ENCODE peak calls at places on chromosome 5, in eight cellular contexts. N is neuronal stem cell, W is H1, H is Karpas-422, Z is astrocyte, O is mesenchymal stem cell, V is PC-3, J is PC-9. I is an unnamed sample. For H3K9me3 and H3K4me1, the result is how much of the 10 kb centered on the place peaks cover.

GRCh38 chr5:44691811-44692210 is 116.9 kb upstream of the MRPS30 start:
- DNase-seq in N (no peak), W (no peak), H (no peak), Z (no peak), O (no peak), V (peak), J (no peak), I (no peak)

GRCh38 chr5:79418276-79418675 is 95.7 kb downstream of the HOMER1 start:
- DNase-seq in N (no peak), W (no peak), H (no peak), Z (peak), O (no peak), V (peak), J (no peak), I (no peak)

GRCh38 chr5:164370841-164371240 is 865.4 kb downstream of the MAT2B start:
- DNase-seq in N (no peak), W (no peak), H (no peak), Z (no peak), O (no peak), V (peak), J (no peak), I (no peak)

GRCh38 chr5:131382407-131383395 is 118.8 kb downstream of the CDC42SE2 start:
- DNase-seq in N (peak), W (no peak), H (peak), Z (no peak), O (peak), V (peak), J (peak), I (peak)

GRCh38 chr5:62296998-62297397 is 9.0 kb upstream of the KIF2A start:
- DNase-seq in N (no peak), W (no peak), H (no peak), Z (no peak), O (no peak), V (peak), J (no peak), I (no peak)

GRCh38 chr5:132253452-132254320 is 3.8 kb upstream of the PDLIM4 start:
- DNase-seq in N (no peak), W (no peak), H (no peak), Z (no peak), O (no peak), V (no peak), J (no peak), I (no peak)

GRCh38 chr5:6135977-6136376 is 242.4 kb downstream of the MED10 start:
- DNase-seq in N (no peak), W (no peak), H (no peak), Z (no peak), O (no peak), V (no peak), J (no peak), I (no peak)

GRCh38 chr5:171092194-171092593 is 216.9 kb upstream of the TLX3 start:
- DNase-seq in N (no peak), W (no peak), H (no peak), Z (peak), O (peak), V (peak), J (no peak), I (no peak)

GRCh38 chr5:38660194-38660668 is 103.8 kb upstream of the LIFR start:
- DNase-seq in N (peak), W (no peak), H (no peak), Z (no peak), O (no peak), V (peak), J (peak), I (peak)

GRCh38 chr5:153623117-153623516 is 132.6 kb downstream of the GRIA1 start:
- DNase-seq in N (no peak), W (no peak), H (no peak), Z (no peak), O (no peak), V (no peak), J (no peak), I (no peak)

GRCh38 chr5:69046375-69046957 is 47.3 kb upstream of the SLC30A5 start:
- DNase-seq in N (no peak), W (no peak), H (no peak), Z (no peak), O (peak), V (no peak), J (peak), I (no peak)

GRCh38 chr5:59506285-59506877 is 387.1 kb downstream of the PDE4D start:
- DNase-seq in N (no peak), W (no peak), H (peak), Z (no peak), O (peak), V (peak), J (no peak), I (peak)

GRCh38 chr5:90227688-90228087 is 181.9 kb downstream of the CETN3 start:
- DNase-seq in N (no peak), W (no peak), H (no peak), Z (no peak), O (no peak), V (no peak), J (no peak), I (no peak)

GRCh38 chr5:150312518-150312917 is 9.8 kb upstream of the ARSI start:
- DNase-seq in N (no peak), W (no peak), H (no peak), Z (no peak), O (no peak), V (no peak), J (no peak), I (no peak)

GRCh38 chr5:178441486-178442270 is 148.5 kb downstream of the COL23A1 start:
- DNase-seq in N (no peak), W (no peak), H (no peak), Z (no peak), O (no peak), V (no peak), J (no peak), I (no peak)

GRCh38 chr5:50995285-50995942 is 329.0 kb downstream of the PARP8 start:
- DNase-seq in N (no peak), W (no peak), H (no peak), Z (no peak), O (no peak), V (peak), J (no peak), I (no peak)

GRCh38 chr5:107449369-107449768 is 221.4 kb downstream of the EFNA5 start:
- DNase-seq in N (no peak), W (no peak), H (no peak), Z (no peak), O (no peak), V (no peak), J (no peak), I (no peak)

GRCh38 chr5:63923914-63924313 is 38.3 kb downstream of the HTR1A start:
- DNase-seq in N (no peak), W (no peak), H (no peak), Z (no peak), O (no peak), V (peak), J (no peak), I (no peak)

GRCh38 chr5:81256766-81257165 is 23.6 kb downstream of the CKMT2 start:
- DNase-seq in N (no peak), W (no peak), H (no peak), Z (no peak), O (no peak), V (no peak), J (no peak), I (no peak)

GRCh38 chr5:112248643-112249042 is 170.4 kb downstream of the EPB41L4A start:
- DNase-seq in N (no peak), W (no peak), H (no peak), Z (no peak), O (no peak), V (no peak), J (no peak), I (no peak)

GRCh38 chr5:169628891-169629290 is 8.2 kb upstream of the DOCK2 start:
- DNase-seq in N (no peak), W (no peak), H (peak), Z (peak), O (peak), V (no peak), J (no peak), I (no peak)

GRCh38 chr5:84032404-84032803 is 311.7 kb upstream of the HAPLN1 start:
- DNase-seq in N (no peak), W (no peak), H (no peak), Z (peak), O (peak), V (peak), J (no peak), I (no peak)

GRCh38 chr5:152608514-152608913 is 203.4 kb upstream of the NMUR2 start:
- DNase-seq in N (no peak), W (no peak), H (no peak), Z (no peak), O (no peak), V (no peak), J (no peak), I (no peak)

GRCh38 chr5:178642351-178642909 is 15.6 kb upstream of the CLK4 start:
- DNase-seq in N (no peak), W (no peak), H (no peak), Z (peak), O (peak), V (peak), J (peak), I (no peak)

GRCh38 chr5:167339205-167339604 is 952.2 kb upstream of the WWC1 start:
- DNase-seq in N (no peak), W (no peak), H (no peak), Z (no peak), O (peak), V (no peak), J (no peak), I (no peak)

GRCh38 chr5:80591352-80591751 is 21.3 kb upstream of the ANKRD34B start:
- DNase-seq in N (no peak), W (no peak), H (no peak), Z (peak), O (no peak), V (no peak), J (no peak), I (no peak)

GRCh38 chr5:139413963-139414362 is 10.1 kb upstream of the SPATA24 start:
- DNase-seq in N (no peak), W (no peak), H (no peak), Z (no peak), O (no peak), V (no peak), J (no peak), I (no peak)

DNA sequence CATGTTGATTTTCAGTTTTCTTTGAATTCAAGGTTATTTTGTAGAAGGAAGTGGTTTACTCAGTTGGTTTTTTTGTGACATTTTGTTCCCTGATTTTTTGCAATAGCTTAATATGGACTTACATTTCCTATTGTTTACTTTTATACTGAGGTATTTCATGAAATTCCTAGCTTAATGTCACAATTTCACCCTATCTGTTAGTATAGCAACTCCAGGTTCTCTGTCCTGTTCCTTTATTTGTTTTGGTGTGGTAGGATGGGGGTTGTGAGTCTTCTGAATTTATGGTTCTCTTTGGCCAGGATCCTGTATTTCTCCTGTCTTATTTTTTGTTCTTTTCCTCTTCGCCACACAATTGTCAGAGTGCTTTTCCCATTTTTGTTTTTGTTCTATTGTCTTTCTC is 523.4 kb upstream of the ARRDC3 start:
- DNase-seq in N (no peak), W (no peak), H (no peak), Z (no peak), O (no peak), V (peak), J (no peak), I (no peak)
- H3K9me3 ChIP-seq in N (under half), W (under half), H (under half), Z (under half), O (under half), V (under half), J (under half), I (under half)

GRCh38 chr5:56302027-56302426 is 68.9 kb upstream of the ANKRD55 start:
- DNase-seq in N (no peak), W (no peak), H (peak), Z (peak), O (peak), V (peak), J (no peak), I (no peak)

GRCh38 chr5:56301041-56301440 is 67.9 kb upstream of the ANKRD55 start:
- DNase-seq in N (no peak), W (no peak), H (peak), Z (no peak), O (peak), V (peak), J (no peak), I (no peak)

GRCh38 chr5:56298329-56298962 is 65.3 kb upstream of the ANKRD55 start:
- DNase-seq in N (no peak), W (no peak), H (no peak), Z (no peak), O (no peak), V (no peak), J (no peak), I (no peak)

GRCh38 chr5:56297851-56298250 is 64.7 kb upstream of the ANKRD55 start:
- DNase-seq in N (no peak), W (no peak), H (no peak), Z (no peak), O (no peak), V (no peak), J (no peak), I (no peak)

DNA sequence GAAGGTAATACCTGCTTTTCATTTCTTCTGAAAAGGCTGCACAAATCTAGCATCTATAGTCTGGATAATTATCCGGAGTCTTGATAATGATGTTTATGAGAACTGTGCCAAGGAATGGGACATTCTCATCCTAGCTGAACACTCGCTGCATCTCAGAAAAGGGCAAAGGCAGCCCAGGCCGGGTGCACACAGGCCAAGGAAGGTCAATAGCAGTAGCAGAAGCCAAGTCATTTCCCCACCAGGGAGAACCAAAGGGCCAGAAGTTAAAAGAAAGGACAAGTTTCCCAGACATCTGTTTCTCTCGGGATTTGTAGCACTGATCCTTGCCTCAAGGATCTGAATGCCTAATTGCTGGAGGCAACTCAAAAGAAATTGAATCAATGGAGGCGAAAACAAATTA is 66.1 kb upstream of the ANKRD55 start:
- DNase-seq in N (no peak), W (no peak), H (no peak), Z (no peak), O (no peak), V (no peak), J (no peak), I (no peak)
- H2AFZ ChIP-seq in N (no peak), W (no peak), H (no peak), Z (no peak), O (no peak), V (no peak), J (no peak), I (no peak)

DNA sequence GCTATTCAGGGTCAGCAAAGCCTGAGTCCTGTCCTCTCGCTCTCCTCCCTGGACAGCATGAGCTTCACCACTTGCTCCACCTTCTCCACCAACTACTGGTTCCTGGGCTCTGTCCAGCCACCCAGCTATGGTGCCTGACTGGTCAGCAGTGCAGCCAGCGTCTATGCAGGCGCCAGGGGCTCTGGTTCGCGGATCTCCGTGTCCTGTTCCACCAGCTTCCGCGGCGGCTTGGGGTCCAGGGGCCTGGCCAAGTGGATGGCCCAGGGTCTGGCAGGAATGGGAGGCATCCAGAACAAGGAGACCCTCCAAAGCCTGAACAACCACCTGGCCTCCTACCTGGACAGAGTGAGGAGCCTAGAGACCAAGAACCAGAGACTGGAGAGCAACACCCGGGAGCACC is 8.6 kb downstream of the NIPBL start:
- DNase-seq in N (no peak), W (no peak), H (no peak), Z (no peak), O (no peak), V (no peak), J (no peak), I (no peak)
- H3K4me1 ChIP-seq in N (under half), W (under half), H (under half), Z (under half), O (under half), V (under half), J (under half), I (under half)

DNA sequence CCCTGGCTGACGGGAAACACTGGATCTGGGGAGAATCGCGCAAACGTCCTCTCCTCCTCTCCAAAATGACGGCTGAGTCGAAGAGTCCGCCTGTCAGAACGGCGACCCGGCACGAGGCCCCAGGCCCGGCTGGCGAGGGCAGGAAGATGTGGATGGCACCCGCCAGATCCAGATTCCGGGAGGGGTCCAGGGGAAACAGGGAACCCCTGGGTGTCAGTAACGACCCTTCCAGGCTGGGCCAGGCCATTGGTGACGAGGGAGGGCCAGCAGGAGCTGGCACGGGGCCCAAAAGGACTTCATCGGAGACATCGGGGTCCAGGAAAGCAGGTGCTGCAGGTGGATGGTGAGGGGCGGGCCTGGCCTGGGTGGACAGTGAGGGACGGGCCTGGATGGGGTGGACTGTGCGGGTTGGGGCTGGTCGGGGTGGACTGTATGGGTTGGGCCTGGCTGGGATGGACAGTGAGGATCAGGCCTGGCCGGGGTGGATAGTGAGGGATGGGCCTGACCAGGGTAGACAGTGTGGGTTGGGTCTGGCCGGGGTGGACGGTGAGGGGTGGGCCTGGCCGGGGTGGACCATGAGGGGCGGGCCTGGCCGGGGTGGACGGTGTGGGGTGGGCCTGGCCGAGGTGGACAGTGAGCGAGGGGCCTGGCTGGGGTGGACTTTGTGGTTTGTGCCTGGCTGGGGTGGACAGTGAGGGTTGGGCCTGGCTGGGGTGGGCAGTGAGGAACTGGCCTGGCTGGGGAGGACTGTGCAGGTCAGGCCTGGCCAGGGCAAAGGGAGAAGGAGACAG is 14.0 kb downstream of the SLC6A3 start:
- DNase-seq in N (no peak), W (no peak), H (no peak), Z (no peak), O (no peak), V (no peak), J (no peak), I (no peak)
- H3K9me3 ChIP-seq in N (under half), W (under half), H (under half), Z (under half), O (half or more), V (under half), J (under half), I (under half)

DNA sequence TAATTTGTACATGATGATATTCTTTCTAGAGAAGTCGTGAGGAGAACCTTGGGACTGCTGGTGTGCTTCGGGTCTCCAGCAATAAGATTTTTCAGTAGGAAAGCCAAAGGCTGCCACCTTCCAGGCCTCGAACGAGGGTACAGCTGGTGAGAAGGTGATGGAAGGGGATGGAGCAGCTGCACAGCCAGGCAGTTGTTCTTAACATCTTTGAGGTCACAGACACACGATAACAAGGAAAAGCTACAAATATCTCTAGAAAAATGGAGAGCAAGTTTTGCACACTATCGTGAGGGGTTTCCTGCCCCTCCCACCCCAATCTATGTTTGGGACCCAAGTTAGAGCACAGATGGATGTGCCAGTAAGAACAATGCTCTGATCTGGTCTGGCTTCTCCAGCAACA is 6.8 kb upstream of the IL7R start:
- DNase-seq in N (no peak), W (no peak), H (no peak), Z (no peak), O (no peak), V (no peak), J (no peak), I (no peak)
- H2AFZ ChIP-seq in N (no peak), W (no peak), H (no peak), Z (no peak), O (no peak), V (no peak), J (no peak), I (no peak)

I was measured in neural progenitor cell.